ENCODE peak calls at places on chromosomes 11 and 22, in four cellular contexts. M is tibial nerve, D is pancreas, S is H9. V is an unnamed sample.

GRCh38 chr11:796565-797299 is 1.3 kb downstream of the SLC25A22 start:
- DNase-seq in S (no peak), D (no peak), M (no peak), V (no peak)

GRCh38 chr11:27913650-27914049 is 194.3 kb downstream of the KIF18A start:
- DNase-seq in D (no peak), S (no peak), M (no peak), V (no peak)

GRCh38 chr11:70876685-70877084 is 375.7 kb downstream of the SHANK2 start:
- DNase-seq in S (no peak), M (no peak), D (peak; percentile 69), V (no peak)

GRCh38 chr11:130650456-130651068 is 202.1 kb downstream of the ADAMTS15 start:
- DNase-seq in S (no peak), M (no peak), D (no peak), V (no peak)

GRCh38 chr11:134628426-134628825 is 216.4 kb upstream of the B3GAT1 start:
- DNase-seq in S (no peak), M (no peak), D (no peak), V (no peak)

GRCh38 chr11:1743587-1744136 is 6.7 kb downstream of the IFITM10 start:
- DNase-seq in S (no peak), M (no peak), D (no peak), V (no peak)

GRCh38 chr22:29309332-29310064 is 3.0 kb downstream of the GAS2L1 start:
- DNase-seq in S (no peak), D (peak; percentile 66), M (no peak), V (no peak)

GRCh38 chr11:4626207-4627105 is 10.8 kb upstream of the OR51D1 start:
- DNase-seq in M (no peak), D (no peak), S (peak; percentile 75), V (peak; percentile 43)

GRCh38 chr11:72000591-72000867 is 1.8 kb downstream of the IL18BP start:
- DNase-seq in M (no peak), D (no peak), S (no peak), V (no peak)

GRCh38 chr11:117932426-117932825 is 3.2 kb upstream of the TMPRSS13 start:
- DNase-seq in M (no peak), D (no peak), S (peak; percentile 15), V (no peak)

GRCh38 chr11:95088946-95089619 is 563 bp upstream of the ENDOD1 start:
- DNase-seq in S (no peak), M (no peak), D (no peak), V (peak; percentile 46)

GRCh38 chr11:95087171-95087570 is 2.5 kb upstream of the ENDOD1 start:
- DNase-seq in D (no peak), S (no peak), M (no peak), V (no peak)

GRCh38 chr11:95091663-95092062 is 2.0 kb downstream of the ENDOD1 start:
- DNase-seq in S (no peak), M (no peak), D (no peak), V (no peak)

GRCh38 chr11:95092549-95093324 is 3.1 kb downstream of the ENDOD1 start:
- DNase-seq in M (no peak), D (no peak), S (no peak), V (no peak)

DNA sequence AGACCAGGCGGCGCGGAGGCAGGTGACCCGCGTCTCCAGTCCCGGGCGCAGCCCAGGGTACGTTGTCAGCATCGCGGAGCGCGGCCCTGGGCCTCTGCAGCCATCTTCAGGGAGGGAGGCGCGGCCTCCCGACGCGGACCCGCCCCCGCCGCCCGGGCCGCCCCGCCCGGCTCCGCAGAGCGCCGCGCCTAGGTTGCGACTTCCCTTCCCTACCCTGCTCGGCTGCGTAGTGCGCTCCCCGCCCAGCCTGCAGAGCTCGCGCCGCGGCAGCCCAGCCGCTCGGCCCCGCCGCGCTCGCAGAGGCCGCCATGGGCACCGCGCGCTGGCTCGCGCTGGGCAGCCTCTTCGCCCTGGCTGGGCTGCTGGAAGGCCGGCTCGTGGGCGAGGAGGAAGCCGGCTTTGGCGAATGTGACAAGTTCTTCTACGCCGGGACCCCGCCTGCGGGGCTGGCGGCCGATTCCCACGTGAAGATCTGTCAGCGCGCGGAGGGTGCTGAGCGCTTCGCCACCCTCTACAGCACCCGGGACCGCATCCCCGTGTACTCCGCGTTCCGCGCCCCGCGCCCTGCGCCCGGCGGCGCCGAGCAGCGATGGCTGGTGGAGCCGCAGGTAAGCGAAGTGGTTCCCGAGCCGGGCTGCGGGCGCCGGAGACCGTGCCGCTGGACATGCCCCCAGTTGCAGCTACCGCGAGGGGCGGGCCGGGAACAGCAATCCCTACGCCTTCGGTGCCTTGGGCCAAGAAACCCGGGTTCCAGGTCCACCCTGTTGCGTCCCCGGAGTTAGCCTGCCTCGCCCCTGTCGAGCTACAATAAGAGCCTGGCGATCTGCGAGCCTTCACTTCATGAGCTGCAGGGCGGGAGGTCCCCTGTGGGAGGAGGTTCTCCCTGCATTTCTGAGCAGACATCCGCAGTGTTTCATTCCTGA is at the start of gene ENDOD1:
- DNase-seq in S (peak; percentile 83), M (peak; percentile 65), D (peak; percentile 80), V (peak; percentile 36)
- TF ChIP-seq CTCF in S (no peak), M (peak; percentile 27), D (no peak), V (no peak)

DNA sequence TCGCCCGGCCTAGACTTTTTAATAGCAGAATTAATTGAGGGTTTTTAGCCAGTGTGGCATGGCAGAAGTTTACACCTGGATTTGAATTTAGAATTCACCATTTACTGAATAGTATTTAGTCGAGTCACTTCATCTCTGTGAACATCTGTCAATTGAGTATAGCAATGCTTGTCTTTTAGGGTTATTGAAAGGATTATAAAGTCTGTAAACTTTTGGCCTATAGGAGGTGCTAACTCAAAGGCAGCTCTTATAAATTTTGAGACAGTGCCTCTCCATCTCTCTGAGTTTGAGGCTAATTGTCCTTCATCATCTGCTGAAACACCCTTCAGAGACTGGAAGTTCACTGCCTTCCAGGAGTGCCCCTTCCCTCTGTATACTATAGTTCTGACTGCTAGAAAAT is 205.0 kb downstream of the NELL1 start:
- DNase-seq in M (no peak), D (no peak), S (no peak), V (no peak)
- TF ChIP-seq CTCF in M (no peak), D (no peak), S (peak; percentile 47), V (no peak)

DNA sequence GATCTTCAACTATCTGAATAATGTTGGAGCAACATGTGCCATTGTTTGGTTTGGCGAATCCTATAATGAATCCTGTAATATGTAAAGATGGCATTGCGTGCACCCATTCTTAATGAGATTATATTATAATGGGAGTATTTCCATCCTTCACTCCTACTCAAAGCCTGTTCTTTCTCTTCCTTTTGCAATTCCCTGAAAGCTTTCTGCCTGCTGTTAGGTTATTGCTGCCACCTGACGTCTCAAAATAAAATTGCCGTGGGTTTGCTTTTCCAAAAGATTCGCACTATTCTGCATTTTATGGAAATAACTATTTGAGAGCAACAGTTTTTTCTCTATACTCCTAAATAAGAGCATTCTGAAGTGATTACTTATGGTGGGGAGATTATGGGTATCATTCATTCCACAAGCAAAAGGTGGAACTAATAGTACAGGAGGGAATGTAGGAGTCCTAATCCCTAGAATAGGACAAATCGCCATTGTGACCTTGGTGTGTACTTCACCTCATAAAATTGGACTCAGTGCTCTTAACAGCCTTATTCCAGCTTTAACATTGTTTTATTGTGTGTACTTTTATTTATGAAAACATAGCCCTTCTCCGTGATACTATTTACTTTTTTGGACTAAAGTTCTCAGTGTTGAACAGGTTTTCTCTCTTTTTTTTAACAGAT is 69.6 kb upstream of the ALKBH3 start:
- DNase-seq in S (no peak), D (no peak), M (no peak), V (no peak)
- TF ChIP-seq CTCF in S (peak; percentile 36), D (no peak), M (no peak), V (no peak)

GRCh38 chr11:64251986-64252837 is 882 bp downstream of the PLCB3 start:
- DNase-seq in D (no peak), S (no peak), M (no peak), V (no peak)
- TF ChIP-seq CTCF in D (no peak), S (peak; percentile 36), M (peak; percentile 23), V (no peak)

DNA sequence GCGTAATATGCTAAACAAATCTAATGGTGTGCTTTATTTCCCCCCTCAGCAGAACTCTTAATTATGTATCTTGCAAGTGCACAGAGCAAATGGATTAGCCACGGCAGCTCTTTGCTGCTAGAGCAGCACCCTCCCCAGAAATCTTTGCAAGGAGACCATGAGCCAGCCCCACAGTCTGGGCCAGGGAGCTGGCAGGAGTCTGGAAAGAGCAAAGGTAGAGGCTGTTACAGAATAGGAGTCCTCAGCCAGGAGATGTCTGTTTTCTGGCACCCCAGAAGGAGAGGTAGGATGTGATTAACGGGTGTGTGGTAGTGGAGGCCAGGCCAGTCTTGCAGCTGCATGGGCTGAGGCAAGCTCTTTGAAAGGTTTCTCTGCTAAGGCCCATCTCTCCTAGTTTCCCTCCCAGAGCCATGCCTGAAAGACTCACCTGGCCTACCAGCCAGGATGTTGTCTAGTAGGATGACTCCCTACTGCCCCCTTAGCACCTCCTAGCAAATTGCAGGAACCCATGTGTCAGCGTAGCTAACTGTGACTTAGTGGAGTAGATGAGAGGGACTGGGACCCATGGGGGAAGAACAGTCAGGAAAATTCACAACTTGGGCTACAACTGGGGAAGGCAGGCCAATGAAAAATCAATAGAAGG is 557.2 kb downstream of the BUD13 start:
- DNase-seq in M (no peak), D (no peak), S (peak; percentile 71), V (no peak)
- TF ChIP-seq CTCF in M (no peak), D (no peak), S (peak; percentile 78), V (no peak)

DNA sequence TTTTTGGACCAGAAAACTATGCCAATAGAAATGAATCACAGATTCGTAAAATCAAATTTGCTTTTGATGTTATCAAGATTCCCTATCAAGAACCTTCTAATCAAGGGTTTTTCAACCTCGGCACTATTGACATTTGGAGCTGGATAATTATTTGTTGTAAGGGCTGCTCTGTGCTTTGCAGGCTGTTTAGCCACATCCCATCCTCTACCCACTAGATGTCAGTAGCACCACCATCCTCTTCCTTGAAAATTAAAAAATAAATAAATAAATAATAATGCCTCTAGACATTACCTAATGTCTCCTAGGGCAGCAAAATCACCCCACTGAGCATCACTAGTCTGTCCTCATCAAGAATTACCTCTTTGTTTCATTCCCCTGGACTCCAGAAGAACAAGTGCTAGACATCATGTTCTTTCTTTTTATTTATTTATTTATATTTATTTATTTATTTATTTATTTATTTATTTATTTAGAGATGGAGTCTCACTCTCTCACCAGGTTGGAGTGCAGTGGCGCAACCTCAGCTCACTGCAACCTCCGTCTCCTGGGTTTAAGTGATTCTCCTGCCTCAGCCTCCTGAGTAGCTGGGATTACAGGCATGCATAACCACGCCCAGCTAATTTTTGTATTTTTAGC is 744.7 kb downstream of the KCNA4 start:
- DNase-seq in D (no peak), S (no peak), M (no peak), V (no peak)
- TF ChIP-seq CTCF in D (no peak), S (peak; percentile 50), M (no peak), V (no peak)

GRCh38 chr22:39311592-39312400 is 7.6 kb downstream of the RPL3 start:
- DNase-seq in D (no peak), S (peak; percentile 72), M (no peak), V (no peak)

GRCh38 chr22:39309881-39310714 is 9.3 kb downstream of the RPL3 start:
- DNase-seq in S (no peak), M (no peak), D (no peak), V (no peak)

GRCh38 chr22:39306456-39307361 is 12.7 kb downstream of the RPL3 start:
- DNase-seq in M (no peak), S (peak; percentile 74), D (no peak), V (no peak)

GRCh38 chr22:39308614-39309363 is 10.6 kb downstream of the RPL3 start:
- DNase-seq in S (peak; percentile 43), D (no peak), M (peak; percentile 47), V (peak; percentile 62)

GRCh38 chr22:39309364-39309861 is 10.0 kb downstream of the RPL3 start:
- DNase-seq in D (no peak), S (peak; percentile 77), M (no peak), V (no peak)
- TF ChIP-seq CTCF in D (no peak), S (peak; percentile 56), M (peak; percentile 25), V (no peak)